ENCODE peak calls at places on chromosomes 12 and 14, in seven cellular contexts. D, H, F, G, I, N and S are unnamed samples.
A peak's percentile ranks its signal among the peaks of the same experiment; 100 is the strongest.

GRCh38 chr14:99753225-99754140 is 39.7 kb upstream of the EML1 start:
- DNase-seq in D (no peak), H (no peak), I (no peak), F (no peak), N (no peak), G (no peak), S (no peak)

GRCh38 chr12:65462506-65462905 is 184.0 kb downstream of the MSRB3 start:
- DNase-seq in H (no peak), G (no peak), F (no peak), D (no peak), N (no peak), I (no peak), S (no peak)

GRCh38 chr12:26128180-26128579 is 3.3 kb upstream of the BHLHE41 start:
- DNase-seq in N (no peak), F (no peak), D (no peak), I (no peak), H (no peak), G (no peak), S (no peak)

GRCh38 chr12:53623986-53624385 is 2.2 kb downstream of the ATF7 start:
- DNase-seq in G (no peak), D (no peak), I (no peak), F (no peak), H (no peak), N (no peak), S (no peak)

GRCh38 chr12:4607056-4607455 is 41.8 kb downstream of the AKAP3 start:
- DNase-seq in I (no peak), N (no peak), G (no peak), H (no peak), F (peak; percentile 60), D (no peak), S (peak; percentile 74)

GRCh38 chr12:126493366-126494108 is 1428.3 kb downstream of the AACS start:
- DNase-seq in G (no peak), N (no peak), D (no peak), H (no peak), I (no peak), F (peak; percentile 25), S (no peak)

GRCh38 chr12:45388545-45388944 is 172.7 kb downstream of the ANO6 start:
- DNase-seq in H (no peak), G (no peak), N (no peak), F (peak; percentile 56), I (no peak), D (peak; percentile 15), S (no peak)

GRCh38 chr14:77508876-77509275 is 10.3 kb upstream of the ISM2 start:
- DNase-seq in G (no peak), I (no peak), H (no peak), D (no peak), F (no peak), N (no peak), S (no peak)

GRCh38 chr14:22993517-22993916 is 11.2 kb upstream of the AJUBA start:
- DNase-seq in N (no peak), I (no peak), F (no peak), G (no peak), D (no peak), H (no peak), S (no peak)

GRCh38 chr12:50211392-50212070 is 44.4 kb upstream of the CERS5 start:
- DNase-seq in D (no peak), N (no peak), I (no peak), G (no peak), F (no peak), H (no peak), S (no peak)

GRCh38 chr12:18283776-18284175 is 22.5 kb downstream of the PIK3C2G start:
- DNase-seq in G (no peak), D (no peak), H (no peak), F (no peak), I (no peak), N (no peak), S (no peak)

GRCh38 chr12:107584523-107584922 is 101.1 kb upstream of the PWP1 start:
- DNase-seq in H (no peak), F (no peak), I (no peak), D (no peak), N (no peak), G (no peak), S (no peak)

GRCh38 chr14:20799955-20800544 is 2.6 kb downstream of the RNASE1 start:
- DNase-seq in G (peak; percentile 33), F (no peak), I (no peak), D (no peak), H (peak; percentile 76), N (no peak), S (no peak)

GRCh38 chr14:105487449-105487985 is 831 bp downstream of the CRIP1 start:
- DNase-seq in I (no peak), N (peak; percentile 52), G (peak; percentile 62), H (peak; percentile 70), D (peak; percentile 81), F (no peak), S (no peak)

GRCh38 chr14:64218344-64219240 is 75.6 kb downstream of the ESR2 start:
- DNase-seq in D (no peak), G (peak; percentile 78), N (no peak), F (peak; percentile 29), I (no peak), H (peak; percentile 75), S (no peak)

GRCh38 chr12:119869720-119870119 is 7.4 kb downstream of the CIT start:
- DNase-seq in D (no peak), G (no peak), H (no peak), F (no peak), I (no peak), N (no peak), S (no peak)

GRCh38 chr14:59098377-59098776 is 90.1 kb upstream of the DAAM1 start:
- DNase-seq in D (no peak), I (no peak), N (no peak), F (no peak), H (no peak), G (no peak), S (no peak)

GRCh38 chr12:28865776-28866175 is 283.3 kb upstream of the FAR2 start:
- DNase-seq in G (no peak), N (no peak), H (no peak), F (no peak), I (no peak), D (no peak), S (no peak)

GRCh38 chr12:3041558-3042164 is 35.5 kb upstream of the TSPAN9 start:
- DNase-seq in H (peak; percentile 40), F (peak; percentile 91), D (peak; percentile 68), N (peak; percentile 69), I (peak; percentile 15), G (peak; percentile 65), S (no peak)

GRCh38 chr14:60647081-60647836 is 2.0 kb downstream of the SIX1 start:
- DNase-seq in H (no peak), D (no peak), G (no peak), F (no peak), I (no peak), N (peak; percentile 74), S (no peak)

DNA sequence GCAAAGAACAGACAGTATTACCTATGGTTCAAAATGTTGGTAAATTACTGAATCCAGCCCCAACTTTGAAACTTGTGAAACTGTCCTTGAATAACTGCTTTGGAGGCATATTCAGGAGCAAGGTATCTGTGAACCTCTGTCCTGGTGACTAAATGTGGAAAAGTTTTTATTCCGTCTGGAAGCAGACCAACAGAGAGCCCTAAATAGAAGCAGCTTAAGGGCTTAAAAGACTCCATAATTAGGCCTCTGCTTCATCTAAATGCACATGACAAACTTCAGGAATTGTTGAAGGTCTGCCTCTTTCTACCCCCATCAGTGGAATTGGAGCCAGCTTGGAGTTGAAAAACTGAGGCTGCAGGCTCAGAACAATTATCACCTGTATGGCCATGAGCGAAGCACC is 276.5 kb downstream of the KCNH5 start:
- DNase-seq in N (no peak), G (no peak), F (no peak), I (no peak), D (no peak), H (no peak), S (no peak)
- TF ChIP-seq EP300 in N (no peak), G (no peak), F (no peak), I (no peak), D (no peak), H (no peak), S (no peak)

GRCh38 chr12:75834591-75834990 is 197.0 kb downstream of the PHLDA1 start:
- DNase-seq in D (no peak), I (no peak), H (no peak), F (no peak), G (no peak), N (no peak), S (no peak)

GRCh38 chr12:75827061-75827460 is 204.5 kb downstream of the PHLDA1 start:
- DNase-seq in G (no peak), I (no peak), D (no peak), H (no peak), N (no peak), F (no peak), S (no peak)

GRCh38 chr12:75833268-75833667 is 198.3 kb downstream of the PHLDA1 start:
- DNase-seq in I (no peak), F (no peak), N (no peak), D (no peak), H (no peak), G (no peak), S (no peak)

GRCh38 chr12:75836533-75836932 is 195.0 kb downstream of the PHLDA1 start:
- DNase-seq in G (no peak), I (no peak), D (no peak), N (no peak), H (no peak), F (no peak), S (no peak)

GRCh38 chr12:75831413-75831812 is 200.2 kb downstream of the PHLDA1 start:
- DNase-seq in H (no peak), N (no peak), G (no peak), F (no peak), I (no peak), D (no peak), S (no peak)
- TF ChIP-seq POLR2AphosphoS5 in H (no peak), N (no peak), G (no peak), F (no peak), I (no peak), D (no peak), S (no peak)

GRCh38 chr12:67721216-67721615 is 72.7 kb downstream of the DYRK2 start:
- DNase-seq in D (peak; percentile 43), G (peak; percentile 56), H (peak; percentile 41), I (no peak), F (no peak), N (no peak), S (no peak)

GRCh38 chr12:67720383-67720856 is 71.9 kb downstream of the DYRK2 start:
- DNase-seq in G (no peak), F (peak; percentile 20), H (no peak), N (no peak), I (no peak), D (no peak), S (no peak)

GRCh38 chr12:67714648-67715047 is 66.1 kb downstream of the DYRK2 start:
- DNase-seq in N (no peak), I (no peak), F (no peak), D (no peak), G (no peak), H (no peak), S (no peak)

DNA sequence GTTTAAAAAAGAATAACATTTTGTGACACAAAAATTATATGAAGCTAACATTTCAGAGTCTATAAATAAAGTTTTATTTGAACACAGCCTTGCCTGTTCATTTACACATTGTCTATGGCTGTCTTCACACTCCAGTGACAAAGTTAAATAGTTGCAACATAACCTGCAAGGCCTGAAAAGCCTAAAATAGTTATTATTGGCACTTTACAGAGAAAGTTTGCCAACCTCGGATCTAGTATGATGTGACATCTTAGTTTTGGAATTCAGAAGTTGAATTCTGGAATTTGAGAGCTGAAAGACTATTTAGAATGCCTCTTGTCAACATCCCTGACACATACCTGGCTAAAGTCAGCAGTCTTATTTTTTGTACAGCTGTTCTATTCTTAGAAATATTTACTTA is 68.3 kb downstream of the DYRK2 start:
- DNase-seq in H (no peak), N (no peak), G (no peak), D (no peak), I (no peak), F (no peak), S (no peak)
- TF ChIP-seq EP300 in H (no peak), N (no peak), G (no peak), D (no peak), I (no peak), F (peak; percentile 77), S (no peak)

GRCh38 chr14:50001146-50001998 is 108.5 kb downstream of the ARF6 start:
- DNase-seq in D (peak; percentile 78), H (peak; percentile 74), N (peak; percentile 61), F (no peak), G (peak; percentile 75), I (no peak), S (no peak)
- TF ChIP-seq POLR2AphosphoS5 in D (peak; percentile 79), H (peak; percentile 14), N (no peak), F (peak; percentile 37), G (peak; percentile 62), I (no peak), S (peak; percentile 24)